ENCODE peak calls at places on chromosomes 11 and 22, in ten cellular contexts. L is brain microvascular endothelial cell; Q is NB4; Z is IMR-90; Y is activated naive CD8-positive, alpha-beta T cell treated with anti-CD3 and anti-CD28 coated beads for 36 hours; O is AG04449; F is NCI-H460; I is left colon; K is pancreas; C is Daoy. T is an unnamed sample.

GRCh38 chr11:114987171-114987760 is 308.9 kb downstream of the NXPE2 start:
- DNase-seq in F (no peak), O (no peak), L (no peak), Q (no peak), Z (no peak), K (no peak), Y (no peak), C (peak), I (no peak), T (no peak)

GRCh38 chr11:74532496-74533246 is 39.1 kb upstream of the LIPT2 start:
- DNase-seq in O (no peak), L (no peak), F (no peak), Y (no peak), Q (no peak), K (no peak), Z (no peak), C (no peak), I (peak), T (no peak)

GRCh38 chr22:26592368-26593015 is 2.6 kb upstream of the TPST2 start:
- DNase-seq in I (peak), F (no peak), Z (no peak), K (no peak), Q (peak), Y (peak), C (no peak), L (no peak), O (no peak), T (no peak)

GRCh38 chr11:101582242-101583052 is 1.4 kb downstream of the TRPC6 start:
- DNase-seq in I (no peak), Q (no peak), Y (no peak), K (peak), F (no peak), O (no peak), C (no peak), L (peak), Z (peak), T (no peak)

GRCh38 chr11:91773090-91773489 is 451.5 kb upstream of the FAT3 start:
- DNase-seq in Q (peak), I (no peak), C (peak), Z (no peak), F (no peak), L (no peak), Y (no peak), O (no peak), K (no peak), T (no peak)

GRCh38 chr11:120337133-120337895 is 1.1 kb downstream of the ARHGEF12 start:
- DNase-seq in K (peak), I (peak), O (no peak), C (peak), Q (no peak), Z (no peak), L (no peak), Y (peak), F (no peak), T (no peak)

GRCh38 chr11:30474151-30474954 is 111.8 kb downstream of the MPPED2 start:
- DNase-seq in K (no peak), C (no peak), Y (no peak), I (no peak), Q (no peak), O (no peak), F (no peak), L (no peak), Z (no peak), T (no peak)

GRCh38 chr22:29679316-29679715 is 40.5 kb upstream of the CABP7 start:
- DNase-seq in F (no peak), Q (no peak), Y (no peak), C (no peak), O (no peak), L (no peak), K (no peak), I (no peak), Z (peak), T (no peak)

GRCh38 chr11:129854229-129854805 is 38.7 kb downstream of the TMEM45B start:
- DNase-seq in K (no peak), O (no peak), I (no peak), C (no peak), Q (peak), F (no peak), Y (no peak), L (no peak), Z (no peak), T (no peak)

GRCh38 chr11:1772270-1773130 is 8.8 kb upstream of the CTSD start:
- DNase-seq in Z (peak), F (peak), K (peak), Y (peak), I (peak), L (peak), O (no peak), Q (peak), C (peak), T (peak)

GRCh38 chr11:85791326-85791990 is 19.5 kb downstream of the SYTL2 start:
- DNase-seq in C (no peak), Q (no peak), O (no peak), Z (peak), F (no peak), K (no peak), Y (no peak), L (no peak), I (no peak), T (no peak)

GRCh38 chr11:82818399-82819043 is 81.7 kb downstream of the PRCP start:
- DNase-seq in F (no peak), C (no peak), Y (no peak), K (no peak), O (no peak), I (no peak), Z (no peak), Q (no peak), L (no peak), T (peak)